ENCODE peak calls at places on chromosomes 7 and 10, in nine cellular contexts. V is psoas muscle, H is anterior cingulate cortex, L is GM20000, X is amygdala, S is NCI-H1694, Y is activated T-cell treated with anti-CD3 and anti-CD28 coated beads for 4 hours, O is SK-N-SH, C is NAMALWA. N is an unnamed sample.

GRCh38 chr7:38374507-38374906 is 101.1 kb upstream of the TARP start:
- DNase-seq in H (no peak), L (peak), X (no peak), Y (peak), S (peak), V (no peak), C (peak), O (peak), N (peak)

GRCh38 chr10:114453576-114453975 is 49.3 kb upstream of the AFAP1L2 start:
- DNase-seq in L (no peak), S (no peak), Y (no peak), V (no peak), C (no peak), H (no peak), X (no peak), O (no peak), N (no peak)

GRCh38 chr7:20795881-20796280 is 9.2 kb upstream of the SP8 start:
- DNase-seq in Y (no peak), C (no peak), O (no peak), H (no peak), S (no peak), V (no peak), L (no peak), X (no peak), N (no peak)

GRCh38 chr10:32348297-32349198 is 1.6 kb upstream of the EPC1 start:
- DNase-seq in V (no peak), Y (no peak), S (no peak), O (peak), H (no peak), X (no peak), L (no peak), C (no peak), N (no peak)

GRCh38 chr7:80781561-80781979 is 137.3 kb downstream of the SEMA3C start:
- DNase-seq in H (no peak), C (no peak), L (no peak), V (no peak), S (no peak), O (no peak), X (no peak), Y (no peak), N (peak)

GRCh38 chr10:124565565-124566221 is 104.1 kb downstream of the LHPP start:
- DNase-seq in C (peak), H (no peak), Y (no peak), V (peak), L (no peak), O (no peak), X (no peak), S (no peak), N (peak)

GRCh38 chr7:157602156-157602555 is 265.4 kb downstream of the DNAJB6 start:
- DNase-seq in Y (no peak), H (no peak), C (no peak), X (no peak), V (peak), S (no peak), L (no peak), O (no peak), N (no peak)

GRCh38 chr10:70662362-70663220 is 9.7 kb upstream of the ADAMTS14 start:
- DNase-seq in H (no peak), O (no peak), X (no peak), L (no peak), Y (no peak), C (no peak), V (no peak), S (no peak), N (no peak)

GRCh38 chr10:113029055-113029440 is 79.0 kb downstream of the TCF7L2 start:
- DNase-seq in L (no peak), V (no peak), H (no peak), O (no peak), Y (no peak), X (no peak), S (no peak), C (no peak), N (no peak)

GRCh38 chr7:148963583-148964509 is 64.5 kb downstream of the PDIA4 start:
- DNase-seq in Y (no peak), S (no peak), C (no peak), O (no peak), V (no peak), H (peak), X (no peak), L (no peak), N (peak)

GRCh38 chr7:139731802-139732470 is 45.9 kb downstream of the HIPK2 start:
- DNase-seq in H (peak), X (no peak), Y (no peak), S (no peak), V (peak), C (no peak), L (no peak), O (no peak), N (peak)

GRCh38 chr7:140684066-140684950 is 11.6 kb downstream of the ADCK2 start:
- DNase-seq in L (no peak), C (no peak), O (no peak), V (no peak), H (no peak), Y (no peak), S (no peak), X (no peak), N (no peak)

GRCh38 chr7:41058986-41059741 is 643.7 kb downstream of the INHBA start:
- DNase-seq in Y (no peak), L (no peak), O (no peak), H (no peak), X (no peak), C (no peak), V (no peak), S (no peak), N (peak)

GRCh38 chr7:64902806-64903721 is at the start of gene ZNF273:
- DNase-seq in L (peak), S (peak), C (peak), O (peak), Y (peak), V (peak), X (peak), H (peak), N (peak)

GRCh38 chr7:3922175-3922635 is 621.2 kb downstream of the SDK1 start:
- DNase-seq in C (peak), V (no peak), S (no peak), H (peak), L (no peak), Y (no peak), O (peak), X (no peak), N (peak)

GRCh38 chr10:47287365-47287802 is 12.6 kb upstream of the GDF10 start:
- DNase-seq in L (no peak), X (no peak), O (peak), H (no peak), C (no peak), Y (no peak), S (no peak), V (no peak), N (no peak)

GRCh38 chr7:128020161-128020560 is 11.1 kb downstream of the LRRC4 start:
- DNase-seq in V (no peak), X (no peak), S (no peak), O (peak), C (peak), L (no peak), H (no peak), Y (no peak), N (no peak)

GRCh38 chr7:155565596-155565995 is 19.2 kb upstream of the CNPY1 start:
- DNase-seq in S (no peak), Y (no peak), O (no peak), H (no peak), C (no peak), V (no peak), X (no peak), L (no peak), N (no peak)